ENCODE peak calls at places on chromosomes 2 and 18, in four cellular contexts. Y is IMR-90, S is GM12878, X is prostate gland. U is an unnamed sample.

GRCh38 chr2:160279813-160280465 is 79.9 kb upstream of the ITGB6 start:
- DNase-seq in S (no peak), X (no peak), Y (peak; percentile 61), U (no peak)

GRCh38 chr2:28391564-28392296 is 928 bp upstream of the FOSL2 start:
- DNase-seq in Y (peak; percentile 79), X (peak; percentile 95), S (no peak), U (peak; percentile 77)

GRCh38 chr2:143675006-143675405 is 545.8 kb downstream of the ARHGAP15 start:
- DNase-seq in S (no peak), Y (no peak), X (no peak), U (no peak)

GRCh38 chr2:152715854-152716428 is 1.3 kb downstream of the PRPF40A start:
- DNase-seq in S (no peak), X (no peak), Y (peak; percentile 5), U (no peak)

GRCh38 chr2:140990416-140990815 is 1140.4 kb downstream of the LRP1B start:
- DNase-seq in Y (peak; percentile 94), X (no peak), S (no peak), U (peak; percentile 7)

GRCh38 chr2:178280261-178280852 is 86.0 kb downstream of the OSBPL6 start:
- DNase-seq in X (peak; percentile 39), Y (peak; percentile 59), S (no peak), U (no peak)

GRCh38 chr18:52334896-52335295 is 5.1 kb upstream of the DCC start:
- DNase-seq in X (no peak), Y (peak; percentile 66), S (no peak), U (no peak)

GRCh38 chr2:208781166-208781565 is 374.6 kb downstream of the PTH2R start:
- DNase-seq in Y (no peak), X (no peak), S (no peak), U (no peak)

GRCh38 chr2:214019229-214019972 is 391.5 kb upstream of the VWC2L start:
- DNase-seq in Y (peak; percentile 97), X (no peak), S (no peak), U (peak; percentile 35)

GRCh38 chr2:215619022-215619958 is 183.4 kb upstream of the FN1 start:
- DNase-seq in X (no peak), S (no peak), Y (peak; percentile 67), U (no peak)

GRCh38 chr2:25305809-25306208 is 35.9 kb downstream of the DNMT3A start:
- DNase-seq in Y (no peak), S (no peak), X (no peak), U (no peak)

GRCh38 chr18:79798999-79799370 is 1.2 kb downstream of the KCNG2 start:
- DNase-seq in S (no peak), X (no peak), Y (no peak), U (no peak)

GRCh38 chr18:13530879-13531387 is 195.4 kb downstream of the FAM210A start:
- DNase-seq in Y (peak; percentile 8), X (peak; percentile 38), S (no peak), U (no peak)

GRCh38 chr2:195580156-195580555 is 76.9 kb upstream of the SLC39A10 start:
- DNase-seq in Y (no peak), X (no peak), S (no peak), U (no peak)

GRCh38 chr18:9380571-9381390 is 46.2 kb downstream of the TWSG1 start:
- DNase-seq in S (no peak), X (no peak), Y (peak; percentile 62), U (no peak)

GRCh38 chr2:12918138-12918840 is 201.6 kb downstream of the TRIB2 start:
- DNase-seq in S (no peak), X (no peak), Y (peak; percentile 45), U (no peak)

GRCh38 chr2:108629417-108629816 is 89.9 kb upstream of the RANBP2 start:
- DNase-seq in Y (no peak), S (no peak), X (no peak), U (no peak)

GRCh38 chr18:70907673-70908072 is 618.8 kb downstream of the SOCS6 start:
- DNase-seq in S (no peak), Y (no peak), X (no peak), U (no peak)

GRCh38 chr2:8441986-8442385 is 239.9 kb upstream of the ID2 start:
- DNase-seq in S (no peak), X (no peak), Y (no peak), U (no peak)

GRCh38 chr18:28398491-28398890 is 221.6 kb upstream of the CDH2 start:
- DNase-seq in Y (no peak), X (no peak), S (no peak), U (no peak)

GRCh38 chr2:122061206-122061605 is 305.8 kb downstream of the TSN start:
- DNase-seq in Y (no peak), X (no peak), S (no peak), U (no peak)

GRCh38 chr18:41753826-41754225 is 201.2 kb upstream of the PIK3C3 start:
- DNase-seq in Y (peak; percentile 24), S (no peak), X (no peak), U (no peak)

GRCh38 chr2:143901185-143901842 is 618.6 kb downstream of the ZEB2 start:
- DNase-seq in X (no peak), S (no peak), Y (peak; percentile 91), U (peak; percentile 26)

GRCh38 chr2:43848174-43848573 is 9.4 kb downstream of the ABCG8 start:
- DNase-seq in S (no peak), X (no peak), Y (peak; percentile 29), U (no peak)

GRCh38 chr2:236021497-236022057 is 146.6 kb downstream of the GBX2 start:
- DNase-seq in Y (no peak), S (no peak), X (no peak), U (no peak)

GRCh38 chr18:21449367-21450250 is 150.9 kb downstream of the ESCO1 start:
- DNase-seq in Y (no peak), S (no peak), X (no peak), U (no peak)

GRCh38 chr2:20537423-20538307 is 90.8 kb downstream of the RHOB start:
- DNase-seq in S (no peak), Y (no peak), X (no peak), U (no peak)

GRCh38 chr2:197028230-197028629 is 101.7 kb upstream of the PGAP1 start:
- DNase-seq in X (no peak), S (no peak), Y (peak; percentile 84), U (peak; percentile 57)

GRCh38 chr18:44729631-44730101 is 49.0 kb downstream of the SETBP1 start:
- DNase-seq in X (no peak), S (no peak), Y (peak; percentile 79), U (no peak)

GRCh38 chr2:163909411-163910080 is 173.7 kb upstream of the FIGN start:
- DNase-seq in Y (no peak), S (no peak), X (no peak), U (no peak)

GRCh38 chr2:105394951-105395611 is 3.8 kb downstream of the FHL2 start:
- DNase-seq in S (no peak), Y (peak; percentile 56), X (no peak), U (no peak)

GRCh38 chr2:239279508-239280295 is 121.1 kb downstream of the HDAC4 start:
- DNase-seq in X (no peak), S (no peak), Y (no peak), U (no peak)

GRCh38 chr18:23451011-23451410 is 2.1 kb upstream of the RIOK3 start:
- DNase-seq in X (no peak), Y (no peak), S (no peak), U (no peak)

GRCh38 chr2:233584210-233584609 is 17.6 kb upstream of the USP40 start:
- DNase-seq in S (no peak), Y (no peak), X (no peak), U (no peak)

GRCh38 chr18:77899972-77900754 is 650.5 kb downstream of the GALR1 start:
- DNase-seq in Y (no peak), S (no peak), X (no peak), U (peak; percentile 7)

GRCh38 chr2:42792583-42793313 is at the start of gene HAAO:
- DNase-seq in S (no peak), Y (no peak), X (no peak), U (no peak)
- TF ChIP-seq POLR2A in S (peak; percentile 69), Y (no peak), X (no peak), U (no peak)

GRCh38 chr2:26721267-26722032 is 28.9 kb downstream of the KCNK3 start:
- DNase-seq in S (no peak), X (no peak), Y (no peak), U (no peak)
- TF ChIP-seq POLR2A in S (no peak), X (no peak), Y (no peak), U (no peak)

GRCh38 chr2:171161425-171162289 is 964 bp upstream of the TLK1 start:
- DNase-seq in Y (no peak), S (no peak), X (no peak), U (no peak)

GRCh38 chr2:171159326-171160118 is 1.2 kb downstream of the TLK1 start:
- DNase-seq in X (peak; percentile 44), Y (peak; percentile 80), S (no peak), U (peak; percentile 14)

GRCh38 chr2:171158790-171159325 is 1.8 kb downstream of the TLK1 start:
- DNase-seq in Y (no peak), S (no peak), X (no peak), U (peak; percentile 9)

GRCh38 chr2:171160119-171160629 is 519 bp downstream of the TLK1 start:
- DNase-seq in X (peak; percentile 57), S (no peak), Y (peak; percentile 62), U (peak; percentile 52)

GRCh38 chr2:171160630-171161424 is at the start of gene TLK1:
- DNase-seq in Y (peak; percentile 69), S (peak; percentile 54), X (peak; percentile 74), U (peak; percentile 78)
- TF ChIP-seq POLR2A in Y (peak; percentile 65), S (peak; percentile 78), X (peak; percentile 43), U (peak; percentile 40)

DNA sequence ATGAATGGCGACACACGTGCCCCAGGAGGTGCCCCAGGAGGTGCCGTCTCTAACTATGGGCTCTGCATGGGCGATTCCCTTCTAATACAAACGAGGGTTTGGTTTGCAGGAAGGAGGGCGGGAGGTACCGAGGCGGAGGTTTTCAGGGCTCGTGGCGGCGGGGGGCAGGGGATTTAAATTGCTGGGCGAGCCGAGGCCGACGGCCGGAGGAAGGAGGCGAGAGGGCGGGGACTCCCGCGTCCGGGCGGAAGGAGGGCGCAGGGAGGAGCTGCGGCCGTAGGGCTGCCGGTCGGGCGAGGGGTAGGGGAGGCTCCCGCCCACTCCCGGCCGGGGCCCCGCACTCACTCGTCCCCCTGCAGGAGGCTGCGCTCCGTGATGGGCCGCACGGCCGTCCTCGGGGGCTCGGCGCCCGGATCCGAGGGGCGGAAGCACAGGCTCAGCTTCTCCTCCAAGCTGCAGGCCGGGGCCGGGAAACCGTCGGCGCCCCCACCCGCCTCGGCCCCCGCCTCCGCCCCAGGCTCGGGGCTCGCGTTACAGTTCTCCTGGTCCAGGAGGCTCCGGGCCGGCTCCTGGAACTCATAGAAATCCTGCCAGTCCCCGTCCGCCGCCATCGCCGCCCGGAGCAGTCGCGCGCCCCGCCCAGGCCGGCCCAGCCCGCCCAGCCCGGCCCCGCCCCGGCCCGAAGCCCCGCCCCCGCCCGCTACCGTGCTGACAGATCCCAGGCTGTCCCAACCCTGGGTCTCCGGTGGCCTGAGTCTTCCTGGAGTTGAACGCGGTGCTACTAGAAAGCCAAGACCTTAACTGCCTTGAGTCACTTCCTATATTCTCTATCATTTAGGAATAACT is at the start of gene FEZ2:
- DNase-seq in S (peak; percentile 24), Y (peak; percentile 72), X (peak; percentile 66), U (peak; percentile 85)
- TF ChIP-seq POLR2A in S (peak; percentile 89), Y (peak; percentile 56), X (peak; percentile 21), U (peak; percentile 41)